ENCODE peak calls at places on chromosomes 2 and 18, in four cellular contexts. One of them, this sample, is unnamed. For H3K27me3, the result is how much of the 10 kb centered on the place peaks cover.

GRCh38 chr18:73487956-73488355 is 620.2 kb upstream of the NETO1 start:
- DNase-seq in right lobe of liver: no peak
- DNase-seq in GM06990: no peak
- DNase-seq in IMR-90: peak
- DNase-seq in this sample: no peak

GRCh38 chr2:146982393-146982846 is 862.4 kb upstream of the ACVR2A start:
- DNase-seq in right lobe of liver: no peak
- DNase-seq in GM06990: no peak
- DNase-seq in IMR-90: peak
- DNase-seq in this sample: peak

GRCh38 chr2:39875182-39875913 is 96.3 kb upstream of the THUMPD2 start:
- DNase-seq in right lobe of liver: no peak
- DNase-seq in GM06990: no peak
- DNase-seq in IMR-90: peak
- DNase-seq in this sample: peak

GRCh38 chr2:170369894-170370293 is 191.9 kb downstream of the MYO3B start:
- DNase-seq in right lobe of liver: no peak
- DNase-seq in IMR-90: peak
- DNase-seq in GM06990: no peak
- DNase-seq in this sample: no peak

GRCh38 chr2:197261808-197262226 is 48.8 kb downstream of the ANKRD44 start:
- DNase-seq in right lobe of liver: no peak
- DNase-seq in GM06990: no peak
- DNase-seq in IMR-90: peak
- DNase-seq in this sample: peak

GRCh38 chr18:35174093-35174731 is 66.6 kb upstream of the ZNF397 start:
- DNase-seq in right lobe of liver: no peak
- DNase-seq in GM06990: peak
- DNase-seq in IMR-90: no peak
- DNase-seq in this sample: no peak

GRCh38 chr2:95240556-95240955 is 33.2 kb downstream of the ZNF892 start:
- DNase-seq in right lobe of liver: no peak
- DNase-seq in GM06990: no peak
- DNase-seq in IMR-90: no peak
- DNase-seq in this sample: no peak

GRCh38 chr2:31413025-31413424 is 1.5 kb downstream of the XDH start:
- DNase-seq in right lobe of liver: no peak
- DNase-seq in IMR-90: peak
- DNase-seq in GM06990: no peak
- DNase-seq in this sample: no peak

GRCh38 chr2:118185210-118186109 is 97.2 kb downstream of the INSIG2 start:
- DNase-seq in GM06990: peak
- DNase-seq in right lobe of liver: peak
- DNase-seq in IMR-90: peak
- DNase-seq in this sample: peak

GRCh38 chr2:240986787-240987411 is 11.5 kb upstream of the SNED1 start:
- DNase-seq in GM06990: no peak
- DNase-seq in IMR-90: peak
- DNase-seq in right lobe of liver: peak
- DNase-seq in this sample: no peak

GRCh38 chr2:74426181-74426758 is 4.7 kb downstream of the WDR54 start:
- DNase-seq in IMR-90: no peak
- DNase-seq in GM06990: no peak
- DNase-seq in right lobe of liver: no peak
- DNase-seq in this sample: no peak

GRCh38 chr2:58291726-58292430 is 50.8 kb upstream of the FANCL start:
- DNase-seq in right lobe of liver: no peak
- DNase-seq in IMR-90: no peak
- DNase-seq in GM06990: no peak
- DNase-seq in this sample: no peak

GRCh38 chr2:218582085-218582484 is 13.4 kb downstream of the CNOT9 start:
- DNase-seq in GM06990: no peak
- DNase-seq in right lobe of liver: no peak
- DNase-seq in IMR-90: peak
- DNase-seq in this sample: peak

GRCh38 chr2:152542995-152543481 is 174.2 kb downstream of the PRPF40A start:
- DNase-seq in right lobe of liver: no peak
- DNase-seq in IMR-90: peak
- DNase-seq in GM06990: no peak
- DNase-seq in this sample: peak

GRCh38 chr18:6885992-6886823 is 156.7 kb downstream of the ARHGAP28 start:
- DNase-seq in GM06990: no peak
- DNase-seq in IMR-90: peak
- DNase-seq in right lobe of liver: no peak
- DNase-seq in this sample: peak

GRCh38 chr2:163314712-163315111 is 421.1 kb downstream of the FIGN start:
- DNase-seq in GM06990: no peak
- DNase-seq in right lobe of liver: no peak
- DNase-seq in IMR-90: no peak
- DNase-seq in this sample: no peak

GRCh38 chr18:76989647-76990190 is 142.9 kb downstream of the MBP start:
- DNase-seq in right lobe of liver: peak
- DNase-seq in GM06990: no peak
- DNase-seq in IMR-90: no peak
- DNase-seq in this sample: no peak

GRCh38 chr2:150824118-150824517 is 336.7 kb upstream of the RND3 start:
- DNase-seq in GM06990: no peak
- DNase-seq in right lobe of liver: no peak
- DNase-seq in IMR-90: no peak
- DNase-seq in this sample: no peak

GRCh38 chr2:190837991-190838390 is 42.6 kb upstream of the GLS start:
- DNase-seq in right lobe of liver: no peak
- DNase-seq in IMR-90: no peak
- DNase-seq in GM06990: no peak
- DNase-seq in this sample: no peak

GRCh38 chr18:51154664-51155063 is 42.8 kb downstream of the MEX3C start:
- DNase-seq in GM06990: no peak
- DNase-seq in IMR-90: no peak
- DNase-seq in right lobe of liver: no peak
- DNase-seq in this sample: no peak

GRCh38 chr2:158378926-158379325 is 77.6 kb downstream of the CCDC148 start:
- DNase-seq in IMR-90: no peak
- DNase-seq in GM06990: no peak
- DNase-seq in right lobe of liver: no peak
- DNase-seq in this sample: no peak
- H3K4me3 ChIP-seq in IMR-90: no peak
- H3K4me3 ChIP-seq in GM06990: no peak
- H3K4me3 ChIP-seq in right lobe of liver: no peak
- H3K4me3 ChIP-seq in this sample: no peak

GRCh38 chr2:20050712-20051517 is 513 bp downstream of the LAPTM4A start:
- DNase-seq in IMR-90: peak
- DNase-seq in right lobe of liver: peak
- DNase-seq in GM06990: no peak
- DNase-seq in this sample: no peak
- TF ChIP-seq CTCF in IMR-90: peak
- TF ChIP-seq CTCF in right lobe of liver: peak
- TF ChIP-seq CTCF in GM06990: peak
- TF ChIP-seq CTCF in this sample: peak

GRCh38 chr2:12421061-12421460 is 295.7 kb upstream of the TRIB2 start:
- DNase-seq in right lobe of liver: no peak
- DNase-seq in GM06990: no peak
- DNase-seq in IMR-90: no peak
- DNase-seq in this sample: no peak

GRCh38 chr2:12412898-12413305 is 303.8 kb upstream of the TRIB2 start:
- DNase-seq in IMR-90: peak
- DNase-seq in right lobe of liver: no peak
- DNase-seq in GM06990: peak
- DNase-seq in this sample: peak

GRCh38 chr2:12419803-12420202 is 296.9 kb upstream of the TRIB2 start:
- DNase-seq in right lobe of liver: no peak
- DNase-seq in IMR-90: no peak
- DNase-seq in GM06990: no peak
- DNase-seq in this sample: no peak

GRCh38 chr2:12416600-12416999 is 300.1 kb upstream of the TRIB2 start:
- DNase-seq in right lobe of liver: peak
- DNase-seq in GM06990: no peak
- DNase-seq in IMR-90: peak
- DNase-seq in this sample: peak

DNA sequence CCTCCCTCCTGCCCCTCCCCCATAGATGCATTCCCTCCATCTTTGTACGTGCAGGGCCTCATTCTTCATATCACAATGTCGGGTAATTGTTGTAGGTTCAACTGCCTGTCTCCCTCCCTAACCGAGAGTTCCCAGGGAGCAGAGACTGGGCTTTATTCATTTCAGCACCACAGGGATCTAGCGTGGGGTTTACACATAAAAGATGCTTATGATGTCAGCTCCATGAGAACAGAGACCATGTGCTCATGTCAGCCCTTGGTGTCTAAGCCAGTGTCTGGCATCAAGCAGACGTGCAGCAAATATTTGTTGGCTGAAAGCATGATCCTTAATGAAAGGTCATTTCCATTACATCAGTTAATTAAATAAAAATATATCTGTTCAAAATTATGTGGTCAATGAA is 298.9 kb upstream of the TRIB2 start:
- DNase-seq in right lobe of liver: no peak
- DNase-seq in IMR-90: no peak
- DNase-seq in GM06990: no peak
- DNase-seq in this sample: no peak
- H3K27me3 ChIP-seq in right lobe of liver: under half
- H3K27me3 ChIP-seq in IMR-90: under half
- H3K27me3 ChIP-seq in GM06990: under half
- H3K27me3 ChIP-seq in this sample: under half

DNA sequence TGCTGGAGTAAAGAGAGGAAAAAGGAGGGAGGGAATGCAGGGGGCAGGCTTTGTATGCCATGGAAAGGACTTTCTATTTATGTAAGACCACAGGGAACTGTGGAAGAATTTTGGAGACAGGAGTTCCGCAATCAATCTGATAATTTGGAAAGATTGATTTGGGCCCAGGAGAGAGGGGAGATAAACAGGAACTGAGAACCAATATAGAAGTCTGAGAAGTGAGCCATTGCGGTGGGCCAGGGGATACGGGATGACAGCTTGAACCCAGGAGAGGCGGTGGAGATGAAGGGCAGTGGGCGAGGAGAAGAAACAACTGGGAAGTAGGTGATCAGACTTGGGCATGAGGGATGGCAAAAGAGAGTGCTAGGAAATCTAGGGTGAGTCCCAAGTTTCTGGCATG is 23.7 kb downstream of the RASGRP3 start:
- DNase-seq in GM06990: no peak
- DNase-seq in right lobe of liver: no peak
- DNase-seq in IMR-90: no peak
- DNase-seq in this sample: no peak
- H3K4me3 ChIP-seq in GM06990: no peak
- H3K4me3 ChIP-seq in right lobe of liver: no peak
- H3K4me3 ChIP-seq in IMR-90: no peak
- H3K4me3 ChIP-seq in this sample: no peak

This sample was measured in brain microvascular endothelial cell.